ENCODE peak calls at places on chromosomes 5 and 9, in ten cellular contexts. U, Y, L, K, J, G, T, C, X and D are unnamed samples.

GRCh38 chr5:115460476-115460875 is 84.1 kb downstream of the FEM1C start:
- DNase-seq in U (no peak), Y (no peak), L (peak), K (peak), J (no peak), G (no peak), T (no peak), C (no peak), X (no peak), D (no peak)

GRCh38 chr9:115106642-115107041 is 11.3 kb downstream of the TNC start:
- DNase-seq in U (no peak), Y (no peak), L (no peak), K (no peak), J (no peak), G (no peak), T (no peak), C (no peak), X (no peak), D (no peak)

GRCh38 chr9:129692534-129692933 is 27.1 kb downstream of the PRRX2 start:
- DNase-seq in U (no peak), Y (no peak), L (no peak), K (no peak), J (no peak), G (no peak), T (no peak), C (no peak), X (no peak), D (no peak)

GRCh38 chr9:122346478-122347347 is 24.1 kb upstream of the PTGS1 start:
- DNase-seq in U (peak), Y (no peak), L (no peak), K (peak), J (peak), G (peak), T (no peak), C (no peak), X (peak), D (peak)

GRCh38 chr5:32109236-32109635 is 64.9 kb downstream of the GOLPH3 start:
- DNase-seq in U (no peak), Y (no peak), L (no peak), K (no peak), J (no peak), G (no peak), T (peak), C (no peak), X (no peak), D (no peak)

GRCh38 chr9:77731008-77731698 is 83.0 kb upstream of the GNA14 start:
- DNase-seq in U (no peak), Y (no peak), L (no peak), K (no peak), J (no peak), G (no peak), T (no peak), C (no peak), X (no peak), D (no peak)

GRCh38 chr5:154526231-154527226 is 48.5 kb upstream of the HAND1 start:
- DNase-seq in U (no peak), Y (no peak), L (no peak), K (no peak), J (no peak), G (no peak), T (no peak), C (no peak), X (no peak), D (no peak)

GRCh38 chr9:113807173-113808061 is 68.7 kb upstream of the ZNF618 start:
- DNase-seq in U (peak), Y (peak), L (peak), K (peak), J (peak), G (no peak), T (peak), C (no peak), X (peak), D (peak)

GRCh38 chr5:168651654-168652053 is 72.5 kb upstream of the PANK3 start:
- DNase-seq in U (no peak), Y (no peak), L (peak), K (no peak), J (no peak), G (no peak), T (no peak), C (no peak), X (no peak), D (no peak)

GRCh38 chr5:74069741-74070140 is 443.7 kb downstream of the ARHGEF28 start:
- DNase-seq in U (no peak), Y (no peak), L (no peak), K (no peak), J (no peak), G (no peak), T (no peak), C (no peak), X (no peak), D (no peak)

GRCh38 chr5:172142709-172143215 is 45.3 kb downstream of the STK10 start:
- DNase-seq in U (no peak), Y (peak), L (no peak), K (no peak), J (no peak), G (no peak), T (no peak), C (no peak), X (peak), D (no peak)

GRCh38 chr9:88387733-88388202 is 476 bp upstream of the SPIN1 start:
- DNase-seq in U (peak), Y (peak), L (peak), K (peak), J (peak), G (no peak), T (peak), C (peak), X (peak), D (peak)

GRCh38 chr5:148543727-148544126 is 110.6 kb downstream of the HTR4 start:
- DNase-seq in U (no peak), Y (no peak), L (no peak), K (no peak), J (no peak), G (no peak), T (no peak), C (no peak), X (no peak), D (no peak)

GRCh38 chr5:55855509-55855908 is 4.4 kb downstream of the IL31RA start:
- DNase-seq in U (no peak), Y (no peak), L (no peak), K (no peak), J (no peak), G (no peak), T (no peak), C (no peak), X (no peak), D (no peak)

GRCh38 chr5:168327019-168327421 is 35.6 kb downstream of the WWC1 start:
- DNase-seq in U (no peak), Y (no peak), L (no peak), K (no peak), J (no peak), G (no peak), T (no peak), C (no peak), X (no peak), D (no peak)

GRCh38 chr5:172446336-172447051 is 7.8 kb downstream of the SH3PXD2B start:
- DNase-seq in U (no peak), Y (no peak), L (no peak), K (no peak), J (peak), G (no peak), T (no peak), C (peak), X (no peak), D (no peak)

GRCh38 chr9:6229604-6230003 is 14.0 kb downstream of the IL33 start:
- DNase-seq in U (no peak), Y (no peak), L (peak), K (no peak), J (no peak), G (no peak), T (no peak), C (no peak), X (no peak), D (no peak)

GRCh38 chr5:110925916-110926315 is 145.6 kb upstream of the TSLP start:
- DNase-seq in U (no peak), Y (no peak), L (no peak), K (no peak), J (no peak), G (no peak), T (no peak), C (no peak), X (no peak), D (no peak)

GRCh38 chr9:88533951-88534455 is 975 bp upstream of the NXNL2 start:
- DNase-seq in U (peak), Y (peak), L (peak), K (peak), J (no peak), G (no peak), T (no peak), C (no peak), X (no peak), D (peak)

GRCh38 chr5:66417681-66418248 is 178.4 kb upstream of the MAST4 start:
- DNase-seq in U (no peak), Y (no peak), L (no peak), K (no peak), J (peak), G (no peak), T (no peak), C (no peak), X (no peak), D (no peak)

GRCh38 chr5:2486373-2486772 is 265.1 kb downstream of the IRX2 start:
- DNase-seq in U (no peak), Y (no peak), L (no peak), K (no peak), J (no peak), G (no peak), T (no peak), C (no peak), X (no peak), D (no peak)

GRCh38 chr5:66828551-66829421 is 232.6 kb downstream of the MAST4 start:
- DNase-seq in U (peak), Y (no peak), L (no peak), K (peak), J (peak), G (peak), T (no peak), C (peak), X (peak), D (peak)

GRCh38 chr5:83475540-83476469 is 4.3 kb downstream of the VCAN start:
- DNase-seq in U (no peak), Y (no peak), L (peak), K (no peak), J (no peak), G (no peak), T (no peak), C (no peak), X (peak), D (no peak)

GRCh38 chr5:180281706-180282105 is 10.2 kb downstream of the MAPK9 start:
- DNase-seq in U (no peak), Y (no peak), L (no peak), K (no peak), J (no peak), G (no peak), T (peak), C (no peak), X (no peak), D (no peak)

GRCh38 chr9:137454506-137455360 is 4.4 kb downstream of the NSMF start:
- DNase-seq in U (peak), Y (no peak), L (no peak), K (peak), J (peak), G (no peak), T (no peak), C (peak), X (peak), D (peak)

GRCh38 chr9:26357803-26358339 is 534.7 kb downstream of the CAAP1 start:
- DNase-seq in U (no peak), Y (no peak), L (no peak), K (no peak), J (no peak), G (no peak), T (no peak), C (no peak), X (no peak), D (no peak)

GRCh38 chr5:6831678-6832077 is 118.4 kb downstream of the TENT4A start:
- DNase-seq in U (no peak), Y (no peak), L (no peak), K (no peak), J (no peak), G (no peak), T (no peak), C (no peak), X (no peak), D (no peak)

GRCh38 chr9:38125889-38126288 is 56.9 kb upstream of the SHB start:
- DNase-seq in U (no peak), Y (no peak), L (no peak), K (no peak), J (no peak), G (no peak), T (no peak), C (no peak), X (no peak), D (no peak)

GRCh38 chr5:56585973-56586740 is 229.2 kb upstream of the MAP3K1 start:
- DNase-seq in U (peak), Y (no peak), L (no peak), K (no peak), J (no peak), G (peak), T (no peak), C (no peak), X (no peak), D (no peak)

GRCh38 chr5:102152906-102153787 is 142.9 kb downstream of the SLCO4C1 start:
- DNase-seq in U (no peak), Y (no peak), L (peak), K (no peak), J (peak), G (no peak), T (no peak), C (no peak), X (peak), D (no peak)

GRCh38 chr9:91836515-91836914 is 113.5 kb downstream of the ROR2 start:
- DNase-seq in U (peak), Y (no peak), L (no peak), K (no peak), J (no peak), G (no peak), T (no peak), C (no peak), X (no peak), D (no peak)

GRCh38 chr5:55988979-55989612 is 5.7 kb downstream of the IL6ST start:
- DNase-seq in U (no peak), Y (no peak), L (no peak), K (no peak), J (no peak), G (no peak), T (no peak), C (no peak), X (peak), D (no peak)

GRCh38 chr5:81302596-81302995 is 1.2 kb downstream of the ZCCHC9 start:
- DNase-seq in U (no peak), Y (no peak), L (no peak), K (no peak), J (no peak), G (no peak), T (no peak), C (no peak), X (peak), D (no peak)

GRCh38 chr9:130390986-130391385 is 53.8 kb upstream of the ASS1 start:
- DNase-seq in U (no peak), Y (no peak), L (no peak), K (no peak), J (no peak), G (no peak), T (no peak), C (no peak), X (no peak), D (no peak)

GRCh38 chr9:18542837-18543405 is 69.0 kb downstream of the ADAMTSL1 start:
- DNase-seq in U (no peak), Y (no peak), L (no peak), K (no peak), J (peak), G (no peak), T (no peak), C (no peak), X (no peak), D (no peak)

GRCh38 chr9:12666813-12667212 is 26.4 kb upstream of the TYRP1 start:
- DNase-seq in U (no peak), Y (no peak), L (peak), K (no peak), J (no peak), G (no peak), T (no peak), C (no peak), X (peak), D (no peak)

DNA sequence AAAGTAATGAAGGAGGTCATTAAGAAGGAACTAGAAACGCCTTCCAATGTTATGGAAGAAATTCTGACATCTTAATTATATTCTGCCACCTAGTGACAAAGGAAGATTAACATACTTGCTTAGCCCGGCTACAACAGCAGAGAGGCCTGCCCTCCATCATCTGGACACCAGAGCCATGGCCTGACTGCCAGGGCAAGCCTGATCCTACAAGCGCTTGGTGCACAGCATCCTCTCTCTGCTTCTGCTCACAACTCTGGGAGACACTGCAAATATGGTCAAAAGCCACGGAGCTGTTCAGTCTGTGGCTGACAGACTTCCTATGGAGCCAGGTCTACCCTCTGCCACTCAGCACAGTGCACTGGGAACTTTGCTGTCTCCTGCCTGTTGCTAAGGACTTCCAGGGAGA is 87.3 kb upstream of the SLC44A1 start:
- DNase-seq in U (peak), Y (peak), L (peak), K (peak), J (peak), G (peak), T (no peak), C (peak), X (peak), D (peak)
- TF ChIP-seq EP300 in U (peak), Y (no peak), L (no peak), K (no peak), J (no peak), G (peak), T (no peak), C (no peak), X (no peak), D (peak)

GRCh38 chr9:20305457-20305856 is 316.8 kb downstream of the MLLT3 start:
- DNase-seq in U (no peak), Y (no peak), L (no peak), K (no peak), J (no peak), G (no peak), T (no peak), C (no peak), X (no peak), D (no peak)

GRCh38 chr9:20307662-20308061 is 314.6 kb downstream of the MLLT3 start:
- DNase-seq in U (no peak), Y (no peak), L (no peak), K (no peak), J (no peak), G (no peak), T (no peak), C (no peak), X (no peak), D (no peak)

GRCh38 chr9:20304001-20304400 is 318.3 kb downstream of the MLLT3 start:
- DNase-seq in U (no peak), Y (no peak), L (no peak), K (no peak), J (peak), G (no peak), T (no peak), C (no peak), X (no peak), D (no peak)

GRCh38 chr9:20312732-20313131 is 309.6 kb downstream of the MLLT3 start:
- DNase-seq in U (no peak), Y (no peak), L (peak), K (no peak), J (no peak), G (no peak), T (peak), C (no peak), X (no peak), D (no peak)

DNA sequence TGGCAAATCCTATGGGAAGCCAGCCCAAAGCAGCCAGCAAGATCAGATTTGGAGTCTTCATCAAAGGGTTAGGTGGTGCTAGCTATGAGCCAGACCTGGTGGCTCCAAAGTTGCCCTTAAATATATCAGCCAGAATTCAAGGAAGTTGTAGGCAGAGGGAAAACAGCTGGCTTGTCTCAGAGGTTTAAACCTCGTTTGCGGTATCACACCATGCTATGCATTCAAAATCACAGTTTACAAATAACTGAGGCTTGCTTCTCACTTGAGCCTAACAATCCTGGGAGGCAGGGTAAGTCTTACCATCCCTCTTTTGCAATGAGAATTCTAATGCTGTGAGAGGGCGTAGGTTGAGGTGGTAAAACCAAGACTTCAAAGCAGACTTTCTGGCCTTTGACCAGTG is 313.1 kb downstream of the MLLT3 start:
- DNase-seq in U (no peak), Y (no peak), L (no peak), K (no peak), J (no peak), G (no peak), T (no peak), C (no peak), X (no peak), D (no peak)
- TF ChIP-seq EP300 in U (no peak), Y (no peak), L (no peak), K (no peak), J (no peak), G (no peak), T (no peak), C (no peak), X (no peak), D (no peak)

DNA sequence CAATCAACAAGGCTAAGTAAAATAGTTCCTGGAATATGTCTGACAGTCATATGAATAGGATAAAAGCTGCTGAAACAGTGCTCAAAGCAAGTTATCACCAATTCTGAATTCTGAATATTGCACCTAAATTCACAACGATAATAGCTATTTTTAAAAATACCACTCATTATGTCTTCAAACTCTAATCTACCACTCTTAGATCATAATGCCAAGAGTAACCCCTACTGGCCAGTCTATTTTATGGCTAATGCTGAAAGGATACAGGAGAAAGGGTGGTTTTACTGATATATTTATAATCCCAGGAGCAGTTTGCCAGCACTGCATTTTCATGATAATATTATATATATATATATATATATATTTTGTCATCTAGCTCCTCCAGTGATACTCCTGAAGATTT is 232.8 kb downstream of the PDE4D start:
- DNase-seq in U (no peak), Y (no peak), L (peak), K (no peak), J (peak), G (no peak), T (no peak), C (no peak), X (no peak), D (no peak)
- TF ChIP-seq EP300 in U (no peak), Y (no peak), L (no peak), K (no peak), J (no peak), G (no peak), T (no peak), C (no peak), X (no peak), D (no peak)

DNA sequence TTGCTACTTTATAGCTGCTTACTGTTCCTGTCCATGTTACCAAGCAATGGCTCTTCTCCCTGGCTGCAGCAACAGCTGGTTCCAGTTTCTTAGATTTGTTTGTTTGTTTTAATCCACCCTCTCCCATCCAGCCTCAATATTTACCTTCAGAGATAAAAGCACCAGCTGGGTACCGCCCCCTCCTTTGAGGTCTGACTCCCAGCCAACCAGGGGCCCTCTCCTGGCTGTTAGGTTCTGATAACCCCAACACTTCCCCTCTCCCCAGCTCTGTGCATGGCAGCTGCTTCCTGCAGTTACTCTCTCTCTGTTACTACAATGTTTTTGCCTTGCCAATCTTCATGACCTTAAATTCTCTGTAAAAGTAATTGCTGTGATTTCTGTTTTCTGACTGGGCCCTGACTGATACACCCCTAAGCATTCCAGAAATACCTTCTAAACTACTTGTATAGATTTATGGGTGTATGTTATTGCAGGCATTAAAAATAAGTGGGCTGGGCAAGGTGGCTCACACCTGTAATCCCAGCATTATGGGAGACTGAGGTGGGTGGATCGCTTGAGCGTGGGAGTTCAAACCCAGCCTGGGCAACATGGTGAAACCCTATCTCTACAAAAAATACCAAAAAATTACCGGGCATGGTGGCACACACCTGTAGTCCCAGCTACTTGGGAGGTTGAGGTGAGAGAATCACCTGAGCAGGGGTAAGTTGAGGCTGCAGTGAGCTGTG is 2.6 kb upstream of the GCNT1 start:
- DNase-seq in U (no peak), Y (peak), L (peak), K (peak), J (no peak), G (no peak), T (no peak), C (no peak), X (peak), D (peak)
- TF ChIP-seq EP300 in U (no peak), Y (peak), L (no peak), K (no peak), J (no peak), G (no peak), T (no peak), C (no peak), X (peak), D (peak)